ENCODE peak calls at places on chromosomes 6 and 20, in nine cellular contexts. U, D, B, S, Z, X, E, M and J are unnamed samples. For H3K4me1, the result is how much of the 10 kb centered on the place peaks cover.

GRCh38 chr20:32125511-32125910 is 16.0 kb downstream of the TM9SF4 start:
- DNase-seq in U (no peak), D (no peak), B (no peak), S (no peak), Z (no peak), X (no peak), E (no peak), M (no peak), J (peak)

GRCh38 chr6:100116409-100117194 is 122.6 kb upstream of the MCHR2 start:
- DNase-seq in U (no peak), D (no peak), B (peak), S (peak), Z (peak), X (peak), E (no peak), M (peak), J (peak)

GRCh38 chr6:36862164-36862847 is 12.3 kb downstream of the PPIL1 start:
- DNase-seq in U (no peak), D (no peak), B (peak), S (no peak), Z (no peak), X (no peak), E (no peak), M (no peak), J (no peak)

GRCh38 chr6:126040826-126041225 is 54.5 kb downstream of the TRMT11 start:
- DNase-seq in U (no peak), D (no peak), B (no peak), S (no peak), Z (no peak), X (no peak), E (no peak), M (peak), J (no peak)

GRCh38 chr6:133888931-133889556 is at the start of gene TCF21:
- DNase-seq in U (peak), D (peak), B (peak), S (no peak), Z (no peak), X (no peak), E (peak), M (peak), J (no peak)

GRCh38 chr6:107707346-107708270 is 116.5 kb downstream of the SCML4 start:
- DNase-seq in U (no peak), D (no peak), B (peak), S (no peak), Z (no peak), X (no peak), E (no peak), M (no peak), J (no peak)

GRCh38 chr6:84687487-84687886 is 76.9 kb downstream of the TBX18 start:
- DNase-seq in U (no peak), D (no peak), B (no peak), S (no peak), Z (no peak), X (no peak), E (no peak), M (no peak), J (no peak)

GRCh38 chr20:58481541-58482021 is 33.6 kb downstream of the APCDD1L start:
- DNase-seq in U (no peak), D (no peak), B (peak), S (peak), Z (peak), X (peak), E (peak), M (peak), J (no peak)

GRCh38 chr20:61668771-61669503 is 396.7 kb downstream of the TAF4 start:
- DNase-seq in U (no peak), D (no peak), B (no peak), S (no peak), Z (no peak), X (no peak), E (no peak), M (no peak), J (no peak)

GRCh38 chr20:25296094-25297093 is 48.5 kb downstream of the PYGB start:
- DNase-seq in U (no peak), D (no peak), B (peak), S (peak), Z (no peak), X (peak), E (no peak), M (peak), J (no peak)

GRCh38 chr6:36025932-36026327 is 1.5 kb upstream of the SLC26A8 start:
- DNase-seq in U (no peak), D (no peak), B (peak), S (peak), Z (no peak), X (no peak), E (no peak), M (no peak), J (no peak)

GRCh38 chr20:56924976-56925695 is 296.0 kb downstream of the TFAP2C start:
- DNase-seq in U (no peak), D (no peak), B (peak), S (peak), Z (no peak), X (peak), E (no peak), M (peak), J (no peak)

GRCh38 chr6:69881322-69882151 is 15.2 kb downstream of the COL19A1 start:
- DNase-seq in U (no peak), D (no peak), B (no peak), S (no peak), Z (no peak), X (no peak), E (no peak), M (no peak), J (no peak)

GRCh38 chr6:109491207-109491938 is 8.4 kb upstream of the ZBTB24 start:
- DNase-seq in U (no peak), D (no peak), B (no peak), S (peak), Z (no peak), X (no peak), E (no peak), M (peak), J (no peak)

DNA sequence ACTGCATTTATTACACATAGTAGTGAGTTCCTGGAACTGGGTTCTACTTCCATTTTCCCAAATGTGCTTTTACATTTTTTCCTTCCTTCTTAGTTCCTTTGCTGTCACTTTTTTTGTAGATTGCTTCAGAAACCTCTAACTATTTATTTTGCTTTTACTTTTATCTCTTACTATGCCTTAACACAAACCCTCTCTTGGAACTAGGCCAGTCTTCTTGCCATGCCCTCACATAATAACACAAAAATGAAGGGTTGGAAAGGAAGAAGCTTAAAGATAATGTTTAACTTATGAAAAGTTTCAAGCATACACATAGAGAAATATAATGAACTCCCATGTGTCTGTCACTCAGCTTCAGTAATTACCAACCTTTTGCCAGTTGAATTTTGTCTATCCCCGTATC is 27.1 kb downstream of the TOP1 start:
- DNase-seq in U (no peak), D (no peak), B (no peak), S (no peak), Z (no peak), X (no peak), E (no peak), M (no peak), J (no peak)
- H3K4me1 ChIP-seq in U (half or more), D (under half), B (under half), S (under half), Z (under half), X (half or more), E (half or more), M (under half), J (half or more)

GRCh38 chr6:30067460-30068139 is 602 bp downstream of the PPP1R11 start:
- DNase-seq in U (no peak), D (no peak), B (no peak), S (peak), Z (no peak), X (peak), E (no peak), M (peak), J (no peak)
- H3K4me3 ChIP-seq in U (peak), D (peak), B (peak), S (peak), Z (peak), X (peak), E (peak), M (peak), J (peak)

DNA sequence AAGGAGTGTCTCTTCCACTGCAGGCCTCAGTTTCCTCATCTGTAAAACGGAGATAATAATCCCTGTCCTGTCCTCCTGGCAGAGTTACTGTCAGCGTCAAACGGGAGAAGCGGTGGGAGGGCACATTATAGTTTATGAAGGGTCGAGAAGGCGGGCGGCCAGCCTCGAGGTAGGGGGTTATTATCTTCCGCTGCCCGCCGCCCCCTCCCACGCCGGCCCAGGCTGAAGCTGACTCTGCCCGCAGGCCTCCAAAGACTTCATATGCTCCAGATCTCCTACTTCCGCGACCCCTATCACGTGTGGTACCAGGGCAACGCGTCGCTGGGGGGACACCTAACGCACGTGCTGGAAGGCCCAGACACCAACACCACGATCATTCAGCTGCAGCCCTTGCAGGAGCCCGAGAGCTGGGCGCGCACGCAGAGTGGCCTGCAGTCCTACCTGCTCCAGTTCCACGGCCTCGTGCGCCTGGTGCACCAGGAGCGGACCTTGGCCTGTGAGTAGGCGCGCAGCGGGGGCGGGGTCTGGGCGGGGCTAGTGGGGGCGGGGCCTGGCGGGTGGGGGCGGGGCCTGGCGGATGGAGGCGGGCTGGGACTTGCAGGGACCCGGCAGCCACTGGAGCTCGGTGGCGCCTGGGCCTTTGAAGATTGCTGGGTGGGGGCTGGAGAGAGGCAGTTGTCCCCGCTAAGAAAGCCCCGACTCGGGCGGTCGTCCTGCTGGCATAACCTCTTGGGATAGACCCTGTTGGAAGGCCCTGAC is 2.8 kb downstream of the PROCR start:
- DNase-seq in U (no peak), D (peak), B (peak), S (no peak), Z (no peak), X (no peak), E (peak), M (no peak), J (peak)
- TF ChIP-seq CTCF in U (no peak), D (no peak), B (no peak), S (no peak), Z (no peak), X (no peak), E (no peak), M (no peak), J (no peak)

GRCh38 chr6:157532963-157533362 is 152.0 kb downstream of the ZDHHC14 start:
- DNase-seq in U (no peak), D (no peak), B (no peak), S (no peak), Z (no peak), X (no peak), E (no peak), M (no peak), J (no peak)

GRCh38 chr6:157530126-157530525 is 149.1 kb downstream of the ZDHHC14 start:
- DNase-seq in U (no peak), D (no peak), B (no peak), S (no peak), Z (no peak), X (no peak), E (no peak), M (no peak), J (no peak)

GRCh38 chr6:157530724-157531168 is 149.8 kb downstream of the ZDHHC14 start:
- DNase-seq in U (no peak), D (no peak), B (no peak), S (no peak), Z (no peak), X (no peak), E (no peak), M (no peak), J (no peak)

GRCh38 chr6:157531986-157532365 is 151.0 kb downstream of the ZDHHC14 start:
- DNase-seq in U (no peak), D (no peak), B (no peak), S (no peak), Z (no peak), X (no peak), E (no peak), M (peak), J (no peak)

DNA sequence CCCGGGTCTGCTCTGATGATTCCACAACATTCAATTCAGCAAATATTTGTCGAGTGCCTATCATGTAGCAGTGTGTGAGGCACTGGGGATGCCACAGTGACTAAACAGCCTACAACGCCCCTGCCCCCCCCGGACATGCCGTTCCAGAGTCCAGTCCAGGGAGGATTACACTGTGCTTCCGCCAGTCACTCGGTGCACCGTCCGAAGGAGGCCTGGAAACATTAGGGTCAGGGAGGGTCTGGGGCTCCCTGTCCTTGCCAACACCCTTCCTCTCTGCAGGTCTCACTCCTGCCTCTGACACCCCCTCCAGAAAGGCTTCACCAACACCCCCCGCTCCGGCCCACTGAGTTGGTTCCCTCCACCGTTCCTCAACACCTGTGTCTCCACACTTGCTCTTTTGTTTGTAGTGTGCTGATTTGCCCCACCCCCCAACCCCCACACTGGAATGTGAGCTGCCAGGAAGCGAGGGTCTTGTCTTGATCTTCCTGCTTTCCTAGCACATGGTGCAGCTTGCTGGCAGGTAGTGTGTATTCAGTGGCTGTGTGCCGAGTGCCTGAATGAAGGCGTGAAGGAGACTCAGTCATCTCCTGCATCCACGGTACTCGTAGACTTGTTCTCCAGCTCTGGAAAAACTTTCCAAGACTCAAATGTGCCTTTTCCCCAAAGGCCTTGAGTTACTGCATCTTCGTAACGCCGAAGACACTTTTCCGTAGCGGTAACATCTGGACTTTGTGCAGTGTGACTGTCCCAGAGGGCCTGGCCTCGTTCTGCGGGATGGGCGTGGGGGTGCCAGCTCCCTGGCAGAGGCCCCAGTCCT is 150.4 kb downstream of the ZDHHC14 start:
- DNase-seq in U (no peak), D (no peak), B (peak), S (no peak), Z (no peak), X (no peak), E (peak), M (peak), J (no peak)
- H3K4me1 ChIP-seq in U (under half), D (under half), B (under half), S (under half), Z (under half), X (under half), E (half or more), M (half or more), J (under half)

GRCh38 chr6:14381225-14381887 is 263.8 kb downstream of the CD83 start:
- DNase-seq in U (no peak), D (no peak), B (peak), S (no peak), Z (no peak), X (peak), E (no peak), M (no peak), J (no peak)
- H3K4me3 ChIP-seq in U (no peak), D (no peak), B (no peak), S (no peak), Z (no peak), X (peak), E (no peak), M (no peak), J (no peak)

GRCh38 chr6:40536442-40536841 is 50.7 kb downstream of the LRFN2 start:
- DNase-seq in U (no peak), D (no peak), B (peak), S (peak), Z (no peak), X (peak), E (no peak), M (peak), J (peak)
- TF ChIP-seq CTCF in U (peak), D (no peak), B (peak), S (peak), Z (peak), X (peak), E (no peak), M (peak), J (peak)

GRCh38 chr6:16335176-16335575 is 96.8 kb downstream of the GMPR start:
- DNase-seq in U (no peak), D (no peak), B (no peak), S (no peak), Z (no peak), X (no peak), E (no peak), M (no peak), J (no peak)
- H3K4me1 ChIP-seq in U (half or more), D (under half), B (under half), S (under half), Z (under half), X (under half), E (half or more), M (under half), J (under half)

GRCh38 chr20:59603176-59603575 is 1.2 kb upstream of the PHACTR3 start:
- DNase-seq in U (no peak), D (no peak), B (no peak), S (no peak), Z (no peak), X (no peak), E (no peak), M (no peak), J (no peak)

GRCh38 chr20:59605691-59606364 is 1.5 kb downstream of the PHACTR3 start:
- DNase-seq in U (no peak), D (no peak), B (no peak), S (no peak), Z (no peak), X (no peak), E (no peak), M (no peak), J (no peak)

GRCh38 chr20:59604770-59605665 is 678 bp downstream of the PHACTR3 start:
- DNase-seq in U (no peak), D (no peak), B (peak), S (no peak), Z (no peak), X (no peak), E (no peak), M (peak), J (peak)

GRCh38 chr20:59602546-59603080 is 1.7 kb upstream of the PHACTR3 start:
- DNase-seq in U (no peak), D (no peak), B (no peak), S (no peak), Z (no peak), X (no peak), E (no peak), M (no peak), J (no peak)

DNA sequence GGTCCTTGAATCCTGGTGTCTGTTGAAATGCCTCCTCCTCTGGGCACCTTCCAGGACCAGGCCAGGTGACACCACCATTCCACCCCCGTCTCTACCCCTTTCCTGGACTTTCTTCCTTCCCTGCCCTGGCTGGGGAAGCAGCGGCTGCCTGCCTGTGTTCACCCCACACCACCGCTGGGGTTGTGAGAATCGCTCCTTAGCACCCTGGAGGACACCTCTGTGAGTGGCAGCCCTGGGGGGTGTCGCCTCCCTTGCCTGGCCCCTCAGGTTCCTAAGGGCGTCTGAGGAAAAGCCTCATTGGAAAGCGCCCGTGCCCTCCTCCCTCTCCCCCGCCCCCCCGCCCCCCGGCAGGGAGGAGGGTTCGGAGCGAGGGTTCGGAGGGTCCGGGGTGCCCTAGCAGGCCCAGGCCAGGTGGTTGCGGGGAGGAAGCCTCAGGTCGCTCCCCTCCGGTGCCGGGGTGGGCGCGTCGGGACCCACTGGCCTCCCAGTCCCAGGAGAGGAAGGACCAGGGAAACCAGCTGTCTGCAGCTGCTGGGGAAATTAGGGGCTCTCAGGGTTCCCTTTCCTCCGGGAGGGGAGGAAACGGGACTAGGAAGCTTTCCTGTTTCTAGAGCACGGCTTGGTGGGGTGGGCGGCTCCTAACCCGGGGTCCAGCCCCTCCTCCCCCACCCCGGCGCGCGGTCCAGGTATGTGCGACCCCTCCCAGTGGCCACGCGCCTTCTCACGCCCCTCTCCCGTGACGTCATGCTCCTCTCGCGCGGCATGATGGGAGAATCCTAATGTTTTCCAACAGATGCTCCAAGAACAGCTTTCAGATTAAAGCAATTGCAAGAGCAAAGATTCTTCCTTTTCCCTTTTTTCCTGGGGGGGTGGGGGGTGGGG is at the start of gene PHACTR3:
- DNase-seq in U (no peak), D (no peak), B (peak), S (no peak), Z (no peak), X (no peak), E (no peak), M (peak), J (no peak)
- H3K4me3 ChIP-seq in U (peak), D (no peak), B (no peak), S (no peak), Z (no peak), X (no peak), E (no peak), M (no peak), J (no peak)

GRCh38 chr6:11434565-11435326 is 102.8 kb upstream of the TMEM170B start:
- DNase-seq in U (no peak), D (peak), B (no peak), S (no peak), Z (no peak), X (no peak), E (no peak), M (peak), J (peak)
- TF ChIP-seq CTCF in U (no peak), D (no peak), B (no peak), S (no peak), Z (no peak), X (no peak), E (no peak), M (no peak), J (no peak)

DNA sequence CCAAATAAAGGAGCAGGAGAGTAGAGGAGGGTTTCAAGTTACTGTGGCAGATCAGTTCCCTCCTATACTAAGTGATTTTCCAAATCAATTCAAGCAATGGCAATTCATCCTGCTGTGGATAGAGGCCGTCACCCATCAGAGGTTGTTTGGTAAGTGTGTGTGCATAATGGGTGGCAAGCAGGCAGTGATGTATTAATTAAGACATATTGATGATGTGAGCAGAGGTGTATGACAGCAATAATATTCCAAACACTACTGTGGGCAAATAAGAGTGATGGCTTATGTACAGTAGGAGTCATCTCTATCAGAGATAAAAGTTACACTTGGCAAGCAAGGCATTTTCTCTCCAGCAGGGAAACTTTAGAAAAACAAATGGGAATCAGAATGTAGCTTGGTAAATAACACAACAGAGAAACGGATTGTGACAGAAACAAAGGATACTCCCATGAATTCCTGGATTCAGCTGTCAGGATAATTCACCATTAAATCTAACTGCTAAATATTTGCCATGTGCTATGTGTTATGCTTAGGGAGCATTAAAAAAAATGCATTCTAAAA is 196.3 kb downstream of the KHDC1L start:
- DNase-seq in U (no peak), D (no peak), B (no peak), S (no peak), Z (no peak), X (no peak), E (no peak), M (no peak), J (no peak)
- H3K4me1 ChIP-seq in U (under half), D (under half), B (under half), S (under half), Z (under half), X (under half), E (under half), M (under half), J (under half)